ENCODE peak calls at places on chromosomes 16 and 17, in nine cellular contexts. H, Q, L, Z, R, I, M, D and W are unnamed samples.

GRCh38 chr17:82822281-82822680 is 17.5 kb downstream of the ZNF750 start:
- DNase-seq in H (no peak), Q (no peak), L (no peak), Z (no peak), R (no peak), I (no peak), M (no peak), D (no peak), W (no peak)

GRCh38 chr17:11144358-11145233 is 96.4 kb upstream of the SHISA6 start:
- DNase-seq in H (no peak), Q (peak), L (no peak), Z (peak), R (peak), I (no peak), M (no peak), D (peak), W (no peak)

GRCh38 chr16:68434654-68435210 is 13.6 kb downstream of the SMPD3 start:
- DNase-seq in H (no peak), Q (no peak), L (no peak), Z (no peak), R (no peak), I (no peak), M (no peak), D (no peak), W (no peak)

GRCh38 chr16:85462405-85463227 is 150.5 kb upstream of the GSE1 start:
- DNase-seq in H (no peak), Q (peak), L (no peak), Z (peak), R (peak), I (no peak), M (no peak), D (no peak), W (no peak)

GRCh38 chr17:5629133-5629532 is 44.8 kb upstream of the NLRP1 start:
- DNase-seq in H (no peak), Q (no peak), L (no peak), Z (no peak), R (no peak), I (no peak), M (no peak), D (no peak), W (no peak)

GRCh38 chr17:48542114-48542955 is 2.6 kb downstream of the HOXB2 start:
- DNase-seq in H (no peak), Q (no peak), L (no peak), Z (no peak), R (peak), I (no peak), M (no peak), D (no peak), W (no peak)

GRCh38 chr16:85677383-85677967 is 11.3 kb downstream of the GINS2 start:
- DNase-seq in H (no peak), Q (no peak), L (no peak), Z (no peak), R (no peak), I (no peak), M (no peak), D (no peak), W (no peak)

GRCh38 chr16:75254359-75254837 is 3.0 kb upstream of the BCAR1 start:
- DNase-seq in H (no peak), Q (peak), L (no peak), Z (no peak), R (peak), I (no peak), M (no peak), D (peak), W (no peak)

GRCh38 chr16:53434436-53435065 is at the start of gene RBL2:
- DNase-seq in H (peak), Q (no peak), L (peak), Z (peak), R (peak), I (no peak), M (no peak), D (no peak), W (no peak)

GRCh38 chr16:610513-611381 is 20.0 kb upstream of the WFIKKN1 start:
- DNase-seq in H (peak), Q (no peak), L (no peak), Z (peak), R (no peak), I (no peak), M (no peak), D (no peak), W (no peak)

GRCh38 chr16:3112058-3112880 is at the start of gene ZNF205:
- DNase-seq in H (peak), Q (peak), L (no peak), Z (peak), R (peak), I (no peak), M (no peak), D (no peak), W (no peak)

GRCh38 chr16:25692734-25693508 is 1.2 kb downstream of the HS3ST4 start:
- DNase-seq in H (no peak), Q (no peak), L (no peak), Z (no peak), R (no peak), I (no peak), M (no peak), D (no peak), W (no peak)

GRCh38 chr16:19851476-19851875 is 33.2 kb downstream of the GPRC5B start:
- DNase-seq in H (no peak), Q (no peak), L (no peak), Z (no peak), R (no peak), I (no peak), M (no peak), D (no peak), W (no peak)

GRCh38 chr17:76179496-76180467 is 38.7 kb upstream of the FOXJ1 start:
- DNase-seq in H (no peak), Q (no peak), L (no peak), Z (no peak), R (peak), I (no peak), M (no peak), D (no peak), W (no peak)

GRCh38 chr16:9123871-9124270 is 32.4 kb downstream of the HAPSTR1 start:
- DNase-seq in H (no peak), Q (peak), L (no peak), Z (peak), R (no peak), I (no peak), M (no peak), D (no peak), W (no peak)

GRCh38 chr17:55394357-55395021 is 27.1 kb downstream of the MMD start:
- DNase-seq in H (no peak), Q (no peak), L (no peak), Z (no peak), R (no peak), I (no peak), M (no peak), D (no peak), W (no peak)

GRCh38 chr16:15770107-15770506 is 86.7 kb downstream of the MYH11 start:
- DNase-seq in H (no peak), Q (peak), L (no peak), Z (no peak), R (peak), I (no peak), M (no peak), D (no peak), W (no peak)

GRCh38 chr17:52841971-52842370 is 683.5 kb upstream of the CA10 start:
- DNase-seq in H (no peak), Q (no peak), L (no peak), Z (no peak), R (no peak), I (no peak), M (no peak), D (no peak), W (no peak)

GRCh38 chr16:1832831-1833454 is 5.9 kb downstream of the FAHD1 start:
- DNase-seq in H (no peak), Q (no peak), L (no peak), Z (no peak), R (no peak), I (no peak), M (no peak), D (no peak), W (no peak)

GRCh38 chr17:30333503-30334240 is at the start of gene TMIGD1:
- DNase-seq in H (no peak), Q (no peak), L (no peak), Z (no peak), R (no peak), I (no peak), M (no peak), D (no peak), W (no peak)

GRCh38 chr16:84379731-84380369 is 11.5 kb downstream of the ATP2C2 start:
- DNase-seq in H (no peak), Q (no peak), L (no peak), Z (no peak), R (no peak), I (no peak), M (no peak), D (no peak), W (no peak)

GRCh38 chr17:64024781-64025731 is 4.6 kb upstream of the ICAM2 start:
- DNase-seq in H (no peak), Q (no peak), L (no peak), Z (peak), R (no peak), I (no peak), M (no peak), D (no peak), W (no peak)

GRCh38 chr17:29699283-29699682 is 76.6 kb upstream of the CORO6 start:
- DNase-seq in H (no peak), Q (no peak), L (no peak), Z (no peak), R (no peak), I (no peak), M (no peak), D (no peak), W (peak)

GRCh38 chr17:7479139-7479388 is 367 bp downstream of the ZBTB4 start:
- DNase-seq in H (no peak), Q (no peak), L (no peak), Z (no peak), R (no peak), I (no peak), M (no peak), D (no peak), W (no peak)

GRCh38 chr17:39651908-39652634 is 13.1 kb upstream of the TCAP start:
- DNase-seq in H (no peak), Q (no peak), L (no peak), Z (no peak), R (no peak), I (no peak), M (no peak), D (no peak), W (no peak)

GRCh38 chr17:49473900-49474751 is 21.0 kb upstream of the NGFR start:
- DNase-seq in H (no peak), Q (no peak), L (no peak), Z (no peak), R (no peak), I (no peak), M (no peak), D (no peak), W (no peak)

GRCh38 chr17:75647061-75647460 is 13.8 kb downstream of the SMIM5 start:
- DNase-seq in H (no peak), Q (no peak), L (no peak), Z (no peak), R (no peak), I (no peak), M (no peak), D (no peak), W (no peak)

GRCh38 chr16:47492428-47493357 is 31.6 kb downstream of the PHKB start:
- DNase-seq in H (peak), Q (peak), L (peak), Z (peak), R (peak), I (peak), M (no peak), D (no peak), W (no peak)

GRCh38 chr17:60559995-60560859 is 34.2 kb upstream of the APPBP2 start:
- DNase-seq in H (no peak), Q (no peak), L (no peak), Z (no peak), R (no peak), I (no peak), M (no peak), D (no peak), W (no peak)

GRCh38 chr16:77169650-77170236 is 21.2 kb upstream of the MON1B start:
- DNase-seq in H (peak), Q (peak), L (no peak), Z (peak), R (peak), I (no peak), M (no peak), D (peak), W (no peak)

GRCh38 chr16:87586201-87586782 is 16.0 kb upstream of the JPH3 start:
- DNase-seq in H (no peak), Q (no peak), L (no peak), Z (no peak), R (peak), I (no peak), M (no peak), D (no peak), W (no peak)

GRCh38 chr16:79716645-79717323 is 116.2 kb upstream of the MAF start:
- DNase-seq in H (no peak), Q (no peak), L (no peak), Z (no peak), R (no peak), I (no peak), M (no peak), D (no peak), W (no peak)

DNA sequence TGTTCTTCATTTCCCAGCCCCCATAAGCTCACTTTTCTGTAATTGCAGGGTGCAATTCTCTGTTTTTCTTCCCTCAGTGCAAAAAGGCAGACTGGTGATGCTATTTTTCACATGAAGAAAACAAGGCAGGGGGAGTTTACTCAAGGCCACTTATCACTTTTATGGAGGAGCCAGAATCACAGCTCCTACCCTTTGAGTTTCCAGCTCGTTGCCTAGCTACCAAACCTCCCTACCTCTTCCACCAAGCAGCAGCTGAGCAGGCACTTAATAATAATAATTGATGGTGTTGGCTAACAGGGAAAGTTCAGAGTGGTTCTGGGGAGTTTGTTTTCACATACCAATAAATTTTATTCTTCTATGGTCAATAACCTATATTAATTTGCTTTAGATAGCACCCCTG is 31.9 kb upstream of the MPHOSPH6 start:
- DNase-seq in H (no peak), Q (no peak), L (no peak), Z (no peak), R (no peak), I (no peak), M (no peak), D (no peak), W (no peak)
- TF ChIP-seq CTCF in H (no peak), Q (no peak), L (no peak), Z (no peak), R (no peak), I (no peak), M (no peak), D (no peak), W (no peak)

DNA sequence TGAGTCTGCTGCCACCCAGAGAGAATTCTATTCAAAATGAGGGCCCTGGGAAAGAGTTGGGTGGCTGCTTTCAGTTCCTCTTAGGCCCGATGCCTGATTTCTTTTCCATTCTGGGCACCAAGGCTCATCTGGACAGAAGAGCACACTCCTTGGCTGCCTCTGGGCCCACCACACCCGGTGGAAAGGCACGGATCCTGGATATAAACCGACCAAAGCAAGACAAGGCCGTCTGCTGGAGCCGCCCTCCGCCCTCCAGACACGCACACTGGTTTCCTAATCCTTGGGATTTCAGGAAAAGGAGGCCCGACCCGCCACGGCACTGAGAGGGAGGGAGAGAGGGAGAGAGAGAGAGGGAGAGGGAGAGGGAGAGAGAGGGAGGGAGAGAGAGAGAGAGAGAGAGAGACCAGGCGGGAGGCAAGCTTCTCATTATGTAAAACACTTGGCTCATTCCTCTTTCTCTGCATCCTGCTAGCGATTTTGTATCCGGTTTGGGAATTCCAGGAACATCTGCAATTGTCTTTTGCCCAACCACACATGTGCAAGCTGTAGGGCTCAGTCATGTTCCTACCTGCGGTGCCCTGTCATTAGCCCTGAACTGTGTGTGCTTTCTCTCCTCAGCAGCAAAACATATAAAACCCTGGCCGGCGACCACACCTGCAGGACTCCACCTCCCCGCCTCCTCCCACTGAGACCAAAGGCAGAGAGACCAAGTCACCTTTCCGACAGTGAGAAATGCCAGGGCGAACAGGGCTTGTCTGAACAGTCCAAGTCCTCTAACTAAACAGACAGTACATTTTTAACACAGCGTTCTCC is 347.2 kb downstream of the SOX9 start:
- DNase-seq in H (no peak), Q (peak), L (no peak), Z (no peak), R (peak), I (no peak), M (no peak), D (peak), W (peak)
- H3K4me3 ChIP-seq in H (no peak), Q (no peak), L (no peak), Z (no peak), R (no peak), I (no peak), M (no peak), D (no peak), W (no peak)

GRCh38 chr17:67628580-67629013 is 89.1 kb upstream of the NOL11 start:
- DNase-seq in H (peak), Q (no peak), L (no peak), Z (peak), R (peak), I (no peak), M (no peak), D (no peak), W (no peak)

GRCh38 chr17:67633751-67634191 is 84.0 kb upstream of the NOL11 start:
- DNase-seq in H (no peak), Q (peak), L (no peak), Z (no peak), R (no peak), I (no peak), M (no peak), D (no peak), W (no peak)

GRCh38 chr17:67625971-67626370 is 91.8 kb upstream of the NOL11 start:
- DNase-seq in H (no peak), Q (no peak), L (no peak), Z (no peak), R (no peak), I (no peak), M (no peak), D (no peak), W (no peak)

GRCh38 chr17:67624886-67625656 is 92.7 kb upstream of the NOL11 start:
- DNase-seq in H (no peak), Q (no peak), L (no peak), Z (no peak), R (no peak), I (no peak), M (no peak), D (no peak), W (no peak)

GRCh38 chr17:67629963-67630320 is 87.8 kb upstream of the NOL11 start:
- DNase-seq in H (peak), Q (no peak), L (no peak), Z (no peak), R (peak), I (no peak), M (no peak), D (peak), W (no peak)
- TF ChIP-seq CTCF in H (peak), Q (peak), L (no peak), Z (peak), R (peak), I (peak), M (peak), D (peak), W (peak)

GRCh38 chr17:34257299-34257985 is 2.4 kb downstream of the CCL2 start:
- DNase-seq in H (no peak), Q (no peak), L (no peak), Z (no peak), R (peak), I (no peak), M (no peak), D (no peak), W (no peak)
- H3K4me3 ChIP-seq in H (no peak), Q (peak), L (no peak), Z (no peak), R (no peak), I (no peak), M (no peak), D (no peak), W (no peak)

GRCh38 chr16:12311887-12312286 is 335.4 kb downstream of the SNX29 start:
- DNase-seq in H (no peak), Q (no peak), L (no peak), Z (no peak), R (no peak), I (no peak), M (no peak), D (no peak), W (no peak)
- TF ChIP-seq CTCF in H (no peak), Q (no peak), L (no peak), Z (no peak), R (no peak), I (no peak), M (no peak), D (no peak), W (no peak)